ENCODE peak calls at places on chromosomes 5 and 9, in eight cellular contexts. U is naive thymus-derived CD4-positive, alpha-beta T cell; C is SJSA1; M is H9; N is transverse colon; R is CD8-positive, alpha-beta T cell; G is Peyer's patch; P is CD8-positive, alpha-beta memory T cell. X is an unnamed sample.

GRCh38 chr5:110768138-110768845 is 29.5 kb downstream of the SLC25A46 start:
- DNase-seq in U (no peak), C (no peak), M (no peak), N (no peak), R (no peak), G (no peak), P (no peak), X (no peak)

GRCh38 chr9:69397384-69398214 is 72.6 kb downstream of the ENTREP1 start:
- DNase-seq in U (no peak), C (no peak), M (no peak), N (no peak), R (no peak), G (no peak), P (no peak), X (no peak)

GRCh38 chr9:98135558-98135934 is 16.5 kb upstream of the TRIM14 start:
- DNase-seq in U (no peak), C (no peak), M (peak; percentile 8), N (no peak), R (no peak), G (peak; percentile 9), P (no peak), X (no peak)

GRCh38 chr5:64766105-64766504 is 2.4 kb downstream of the SREK1IP1 start:
- DNase-seq in U (no peak), C (no peak), M (no peak), N (peak; percentile 17), R (no peak), G (peak; percentile 48), P (no peak), X (no peak)

GRCh38 chr5:20109326-20109725 is 121.3 kb upstream of the CDH18 start:
- DNase-seq in U (no peak), C (no peak), M (no peak), N (no peak), R (no peak), G (no peak), P (no peak), X (no peak)

GRCh38 chr5:17737087-17737486 is 102.8 kb downstream of the TAF11L14 start:
- DNase-seq in U (no peak), C (no peak), M (no peak), N (no peak), R (no peak), G (no peak), P (no peak), X (no peak)

GRCh38 chr9:14207352-14207995 is 106.5 kb downstream of the NFIB start:
- DNase-seq in U (no peak), C (no peak), M (no peak), N (no peak), R (no peak), G (no peak), P (no peak), X (no peak)

GRCh38 chr5:53031695-53032096 is 42.5 kb downstream of the ITGA2 start:
- DNase-seq in U (peak; percentile 66), C (peak; percentile 79), M (no peak), N (no peak), R (no peak), G (no peak), P (no peak), X (no peak)

GRCh38 chr9:35353731-35354365 is 136.1 kb upstream of the RUSC2 start:
- DNase-seq in U (no peak), C (no peak), M (no peak), N (no peak), R (no peak), G (no peak), P (no peak), X (no peak)

GRCh38 chr5:123916331-123917121 is 404.5 kb downstream of the CSNK1G3 start:
- DNase-seq in U (no peak), C (no peak), M (no peak), N (no peak), R (no peak), G (no peak), P (no peak), X (no peak)

GRCh38 chr9:95386843-95387242 is 69.3 kb upstream of the FANCC start:
- DNase-seq in U (no peak), C (no peak), M (no peak), N (no peak), R (no peak), G (no peak), P (no peak), X (no peak)

GRCh38 chr5:59037041-59037440 is 454.2 kb downstream of the RAB3C start:
- DNase-seq in U (no peak), C (no peak), M (no peak), N (no peak), R (no peak), G (no peak), P (no peak), X (no peak)

GRCh38 chr5:9473624-9474023 is 72.3 kb downstream of the SEMA5A start:
- DNase-seq in U (no peak), C (no peak), M (no peak), N (no peak), R (no peak), G (no peak), P (no peak), X (no peak)

GRCh38 chr5:11062379-11062778 is 301.3 kb upstream of the DAP start:
- DNase-seq in U (no peak), C (no peak), M (no peak), N (no peak), R (no peak), G (no peak), P (no peak), X (no peak)

GRCh38 chr9:96476591-96476990 is 26.6 kb downstream of the HABP4 start:
- DNase-seq in U (no peak), C (no peak), M (no peak), N (no peak), R (no peak), G (no peak), P (no peak), X (no peak)

DNA sequence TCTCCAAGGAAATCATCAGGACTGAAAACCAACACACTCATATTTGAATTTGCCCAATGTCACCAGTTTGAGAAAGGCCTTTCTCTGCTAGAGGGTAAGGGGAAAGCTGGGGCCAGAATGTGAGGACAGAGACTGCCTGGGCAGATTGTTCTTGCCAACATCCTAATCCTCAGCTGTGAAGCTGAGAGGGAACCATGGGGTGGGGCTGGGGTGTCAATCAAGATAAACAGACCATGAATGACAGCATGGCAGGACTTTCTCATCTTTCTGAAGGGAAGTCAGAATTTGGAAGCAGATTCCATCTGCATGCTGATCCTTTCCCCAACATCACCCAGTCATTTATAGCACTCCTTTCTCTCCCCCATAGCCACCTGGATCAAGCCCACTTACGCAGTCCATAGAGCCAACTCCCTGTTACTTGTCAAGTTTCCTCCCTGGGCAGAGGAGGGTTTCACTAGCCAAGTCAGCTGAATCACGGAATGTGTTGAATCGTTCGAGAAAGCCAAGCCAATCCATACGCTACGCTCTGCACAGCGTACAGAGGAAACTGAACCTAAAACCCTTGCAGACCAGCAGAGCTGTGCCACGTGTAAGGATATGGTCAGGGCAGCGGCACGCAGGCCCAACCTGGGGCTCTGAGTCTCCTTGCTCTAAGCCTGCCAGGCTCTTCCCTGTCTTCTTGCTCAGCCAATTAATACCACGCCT is 14.9 kb downstream of the GLDC start:
- DNase-seq in U (no peak), C (no peak), M (no peak), N (peak; percentile 19), R (no peak), G (peak; percentile 59), P (no peak), X (no peak)
- H3K27ac ChIP-seq in U (no peak overlapping the region), C (no peak overlapping the region), M (no peak overlapping the region), N (no peak overlapping the region), R (no peak overlapping the region), G (no peak overlapping the region), P (no peak overlapping the region), X (no peak overlapping the region)

DNA sequence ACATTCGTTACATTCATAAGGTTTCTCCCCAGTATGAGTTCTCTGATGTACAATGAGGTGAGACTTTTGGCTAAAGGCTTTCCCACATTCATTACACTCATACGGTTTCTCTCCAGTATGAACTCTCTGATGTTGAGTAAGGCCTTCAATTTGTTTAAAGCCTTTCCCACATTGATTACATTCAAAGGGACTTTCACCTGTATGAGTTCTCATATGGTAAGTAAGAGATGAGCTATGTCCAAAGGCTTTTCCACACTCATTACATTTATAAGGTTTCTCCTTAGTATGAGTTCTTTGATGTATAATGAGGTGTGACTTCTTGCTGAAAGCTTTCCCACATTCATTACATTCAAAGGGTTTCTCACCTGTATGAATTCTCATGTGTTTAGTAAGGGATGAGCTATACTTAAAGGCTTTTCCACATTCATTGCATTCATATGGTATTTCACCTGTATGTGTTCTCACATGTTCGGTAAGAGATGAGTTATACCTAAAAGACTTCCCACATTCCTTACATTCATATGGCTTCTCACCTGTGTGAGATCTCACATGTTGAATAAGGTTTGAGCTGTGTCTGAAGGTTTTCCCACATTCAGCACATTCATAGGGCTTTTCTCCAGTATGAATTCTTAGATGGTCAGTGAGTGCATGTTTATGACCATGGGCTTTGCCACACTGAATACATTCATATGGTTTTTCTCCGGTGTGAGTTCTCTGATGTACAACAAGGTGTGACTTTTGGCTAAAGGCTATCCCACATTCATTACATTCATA is 13.5 kb downstream of the ZFP37 start:
- DNase-seq in U (no peak), C (no peak), M (no peak), N (no peak), R (no peak), G (no peak), P (no peak), X (no peak)
- H3K9me3 ChIP-seq in U (peaks cover 92% of the 10 kb centered on the region), C (peaks cover 53% of the 10 kb centered on the region), M (peaks cover 97% of the 10 kb centered on the region), N (peaks cover 96% of the 10 kb centered on the region), R (peaks cover 56% of the 10 kb centered on the region), G (no peaks in the 10 kb centered on the region), P (peaks cover 59% of the 10 kb centered on the region), X (peaks cover 66% of the 10 kb centered on the region)

DNA sequence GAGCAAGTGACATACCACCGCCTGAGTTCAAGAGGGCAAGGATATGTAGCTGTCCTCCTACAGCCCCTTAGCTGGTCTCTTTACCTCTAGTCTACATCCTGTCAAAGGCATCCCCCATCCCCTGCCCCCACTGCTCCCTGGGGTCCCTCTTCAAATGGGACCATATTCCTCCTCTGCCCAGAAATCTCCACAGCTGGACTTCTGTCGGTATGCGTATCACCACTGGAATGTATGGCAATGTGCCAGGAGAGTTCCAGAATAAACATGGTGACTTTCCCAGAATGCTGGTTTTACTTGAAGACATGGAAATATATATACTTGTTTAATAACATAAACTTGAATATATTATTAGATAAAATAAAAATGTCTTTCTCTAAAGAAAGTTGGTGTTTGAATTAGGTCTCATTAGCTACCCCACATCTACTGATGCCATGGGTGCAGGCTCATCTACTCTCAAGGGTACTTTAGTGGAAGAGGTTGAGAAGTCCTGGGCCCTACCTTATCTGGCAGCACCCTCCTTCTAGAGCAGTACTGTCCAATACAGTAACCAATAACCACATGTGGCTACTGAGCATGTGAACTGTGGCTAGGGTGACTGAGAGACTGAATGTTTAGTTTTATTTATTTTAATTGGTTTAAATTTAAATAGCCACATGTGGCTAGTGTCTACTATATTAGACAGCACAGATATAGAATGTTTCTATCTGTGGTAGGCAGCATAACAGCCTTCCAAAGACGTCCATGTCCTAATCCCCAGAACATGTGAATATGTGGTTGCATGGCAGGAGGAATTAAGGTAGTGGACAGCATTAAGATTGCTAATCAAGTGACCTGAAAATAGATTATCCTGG is 181.7 kb upstream of the SLC30A5 start:
- DNase-seq in U (no peak), C (peak; percentile 71), M (no peak), N (no peak), R (no peak), G (no peak), P (no peak), X (no peak)
- H3K27ac ChIP-seq in U (no peak overlapping the region), C (no peak overlapping the region), M (no peak overlapping the region), N (no peak overlapping the region), R (no peak overlapping the region), G (no peak overlapping the region), P (no peak overlapping the region), X (no peak overlapping the region)

DNA sequence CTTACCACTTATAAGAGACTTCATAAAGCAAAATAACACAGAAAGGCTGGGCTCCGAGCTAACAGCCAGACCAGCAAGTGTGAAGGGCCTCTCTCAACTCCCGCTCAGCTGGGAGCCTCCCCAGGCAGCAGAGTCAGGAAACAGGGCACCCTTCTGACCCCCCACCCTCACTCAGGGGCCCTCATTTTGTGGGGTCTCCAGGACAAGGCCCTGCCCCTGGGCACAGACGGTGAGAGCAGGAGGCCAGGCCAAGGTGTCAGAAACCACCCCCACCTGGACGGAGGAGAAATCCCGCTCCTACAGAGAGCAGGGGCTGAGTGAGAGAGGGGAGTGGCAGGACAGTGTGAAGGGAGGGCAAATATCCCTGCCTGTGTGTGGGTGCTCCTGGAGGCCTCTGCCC is 135.8 kb upstream of the FOXD4L5 start:
- DNase-seq in U (no peak), C (no peak), M (no peak), N (no peak), R (no peak), G (no peak), P (no peak), X (no peak)
- H3K9me3 ChIP-seq in U (peaks cover 19% of the 10 kb centered on the region), C (no peaks in the 10 kb centered on the region), M (peaks cover 47% of the 10 kb centered on the region), N (no peaks in the 10 kb centered on the region), R (no peaks in the 10 kb centered on the region), G (no peaks in the 10 kb centered on the region), P (no peaks in the 10 kb centered on the region), X (no peaks in the 10 kb centered on the region)

X was measured in effector memory CD4-positive, alpha-beta T cell.